ENCODE peak calls at places on chromosome 4, in four cellular contexts. One of them, this sample, is unnamed.

GRCh38 chr4:185229021-185229818 is 19.8 kb downstream of the SNX25 start:
- DNase-seq in brain microvascular endothelial cell: no peak
- DNase-seq in A549: no peak
- DNase-seq in PC-3: no peak
- DNase-seq in this sample: no peak

GRCh38 chr4:75248770-75249467 is 265.3 kb downstream of the RCHY1 start:
- DNase-seq in brain microvascular endothelial cell: peak
- DNase-seq in A549: no peak
- DNase-seq in PC-3: peak
- DNase-seq in this sample: no peak

GRCh38 chr4:87024181-87024580 is 89.4 kb downstream of the AFF1 start:
- DNase-seq in brain microvascular endothelial cell: no peak
- DNase-seq in A549: no peak
- DNase-seq in PC-3: no peak
- DNase-seq in this sample: no peak

GRCh38 chr4:137635596-137635995 is 103.3 kb upstream of the PCDH18 start:
- DNase-seq in brain microvascular endothelial cell: no peak
- DNase-seq in A549: no peak
- DNase-seq in PC-3: no peak
- DNase-seq in this sample: no peak

GRCh38 chr4:52052475-52052780 is 1.3 kb downstream of the SPATA18 start:
- DNase-seq in brain microvascular endothelial cell: no peak
- DNase-seq in A549: no peak
- DNase-seq in PC-3: no peak
- DNase-seq in this sample: no peak

GRCh38 chr4:46931981-46932380 is 22.9 kb upstream of the COX7B2 start:
- DNase-seq in brain microvascular endothelial cell: peak
- DNase-seq in A549: peak
- DNase-seq in PC-3: peak
- DNase-seq in this sample: no peak

GRCh38 chr4:19455850-19456602 is 795.7 kb upstream of the SLIT2 start:
- DNase-seq in brain microvascular endothelial cell: no peak
- DNase-seq in A549: no peak
- DNase-seq in PC-3: peak
- DNase-seq in this sample: no peak

GRCh38 chr4:962231-963208 is 10.8 kb downstream of the DGKQ start:
- DNase-seq in brain microvascular endothelial cell: no peak
- DNase-seq in A549: no peak
- DNase-seq in PC-3: no peak
- DNase-seq in this sample: no peak

GRCh38 chr4:155679343-155679742 is 12.7 kb downstream of the GUCY1A1 start:
- DNase-seq in brain microvascular endothelial cell: peak
- DNase-seq in A549: no peak
- DNase-seq in PC-3: peak
- DNase-seq in this sample: no peak

GRCh38 chr4:82099863-82100579 is 273.8 kb downstream of the HNRNPD start:
- DNase-seq in brain microvascular endothelial cell: no peak
- DNase-seq in A549: no peak
- DNase-seq in PC-3: no peak
- DNase-seq in this sample: no peak

GRCh38 chr4:95508421-95508820 is 40.4 kb downstream of the UNC5C start:
- DNase-seq in brain microvascular endothelial cell: no peak
- DNase-seq in A549: no peak
- DNase-seq in PC-3: peak
- DNase-seq in this sample: no peak

GRCh38 chr4:164718817-164719216 is 35.1 kb upstream of the SMIM31 start:
- DNase-seq in brain microvascular endothelial cell: no peak
- DNase-seq in A549: no peak
- DNase-seq in PC-3: no peak
- DNase-seq in this sample: no peak

GRCh38 chr4:53205970-53206369 is 159.9 kb downstream of the SCFD2 start:
- DNase-seq in brain microvascular endothelial cell: no peak
- DNase-seq in A549: no peak
- DNase-seq in PC-3: peak
- DNase-seq in this sample: no peak

GRCh38 chr4:15612136-15612535 is 43.0 kb downstream of the FBXL5 start:
- DNase-seq in brain microvascular endothelial cell: no peak
- DNase-seq in A549: no peak
- DNase-seq in PC-3: no peak
- DNase-seq in this sample: no peak

GRCh38 chr4:73723945-73724344 is 16.4 kb upstream of the CXCL8 start:
- DNase-seq in brain microvascular endothelial cell: no peak
- DNase-seq in A549: no peak
- DNase-seq in PC-3: no peak
- DNase-seq in this sample: no peak

GRCh38 chr4:41339812-41340809 is 83.4 kb downstream of the UCHL1 start:
- DNase-seq in brain microvascular endothelial cell: no peak
- DNase-seq in A549: peak
- DNase-seq in PC-3: peak
- DNase-seq in this sample: peak

GRCh38 chr4:48269861-48270515 is 350 bp upstream of the TEC start:
- DNase-seq in brain microvascular endothelial cell: peak
- DNase-seq in A549: peak
- DNase-seq in PC-3: peak
- DNase-seq in this sample: peak
- TF ChIP-seq CTCF in brain microvascular endothelial cell: peak
- TF ChIP-seq CTCF in A549: no peak
- TF ChIP-seq CTCF in PC-3: no peak
- TF ChIP-seq CTCF in this sample: peak

GRCh38 chr4:2630556-2631273 is 94.3 kb downstream of the FAM193A start:
- DNase-seq in brain microvascular endothelial cell: no peak
- DNase-seq in A549: no peak
- DNase-seq in PC-3: no peak
- DNase-seq in this sample: no peak
- TF ChIP-seq CTCF in brain microvascular endothelial cell: no peak
- TF ChIP-seq CTCF in A549: no peak
- TF ChIP-seq CTCF in PC-3: no peak
- TF ChIP-seq CTCF in this sample: no peak

DNA sequence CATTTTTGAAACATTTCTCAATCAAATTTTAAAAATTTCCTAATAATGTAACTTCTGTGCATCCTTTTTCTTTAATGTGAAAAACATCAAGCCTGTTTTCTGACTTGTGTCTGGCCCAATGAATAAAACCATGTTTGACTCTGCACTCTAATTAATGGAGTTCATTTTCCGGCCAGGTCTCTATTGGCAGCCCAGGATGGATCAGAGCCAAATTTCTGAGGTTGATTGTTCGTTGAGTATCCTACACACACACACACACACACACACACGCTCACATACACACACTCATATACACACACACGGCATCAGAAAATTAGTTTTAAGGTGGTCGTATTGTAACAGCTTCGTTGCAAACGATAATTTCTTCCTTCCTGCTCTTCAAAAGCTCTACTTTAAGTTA is 28.9 kb upstream of the TLL1 start:
- DNase-seq in brain microvascular endothelial cell: no peak
- DNase-seq in A549: no peak
- DNase-seq in PC-3: no peak
- DNase-seq in this sample: no peak
- TF ChIP-seq CTCF in brain microvascular endothelial cell: no peak
- TF ChIP-seq CTCF in A549: no peak
- TF ChIP-seq CTCF in PC-3: no peak
- TF ChIP-seq CTCF in this sample: no peak

GRCh38 chr4:6401797-6402196 is 70.6 kb downstream of the PPP2R2C start:
- DNase-seq in brain microvascular endothelial cell: no peak
- DNase-seq in A549: no peak
- DNase-seq in PC-3: no peak
- DNase-seq in this sample: no peak

GRCh38 chr4:6404611-6405416 is 67.6 kb downstream of the PPP2R2C start:
- DNase-seq in brain microvascular endothelial cell: no peak
- DNase-seq in A549: no peak
- DNase-seq in PC-3: no peak
- DNase-seq in this sample: no peak

GRCh38 chr4:6405417-6405747 is 67.0 kb downstream of the PPP2R2C start:
- DNase-seq in brain microvascular endothelial cell: no peak
- DNase-seq in A549: no peak
- DNase-seq in PC-3: no peak
- DNase-seq in this sample: no peak

GRCh38 chr4:6403400-6403685 is 69.1 kb downstream of the PPP2R2C start:
- DNase-seq in brain microvascular endothelial cell: no peak
- DNase-seq in A549: no peak
- DNase-seq in PC-3: no peak
- DNase-seq in this sample: no peak

GRCh38 chr4:6402566-6403399 is 69.6 kb downstream of the PPP2R2C start:
- DNase-seq in brain microvascular endothelial cell: no peak
- DNase-seq in A549: no peak
- DNase-seq in PC-3: no peak
- DNase-seq in this sample: no peak
- TF ChIP-seq CTCF in brain microvascular endothelial cell: no peak
- TF ChIP-seq CTCF in A549: no peak
- TF ChIP-seq CTCF in PC-3: no peak
- TF ChIP-seq CTCF in this sample: no peak

GRCh38 chr4:159460408-159460807 is 357.5 kb downstream of the RAPGEF2 start:
- DNase-seq in brain microvascular endothelial cell: no peak
- DNase-seq in A549: no peak
- DNase-seq in PC-3: no peak
- DNase-seq in this sample: no peak

GRCh38 chr4:159451006-159451405 is 348.1 kb downstream of the RAPGEF2 start:
- DNase-seq in brain microvascular endothelial cell: no peak
- DNase-seq in A549: no peak
- DNase-seq in PC-3: peak
- DNase-seq in this sample: no peak

DNA sequence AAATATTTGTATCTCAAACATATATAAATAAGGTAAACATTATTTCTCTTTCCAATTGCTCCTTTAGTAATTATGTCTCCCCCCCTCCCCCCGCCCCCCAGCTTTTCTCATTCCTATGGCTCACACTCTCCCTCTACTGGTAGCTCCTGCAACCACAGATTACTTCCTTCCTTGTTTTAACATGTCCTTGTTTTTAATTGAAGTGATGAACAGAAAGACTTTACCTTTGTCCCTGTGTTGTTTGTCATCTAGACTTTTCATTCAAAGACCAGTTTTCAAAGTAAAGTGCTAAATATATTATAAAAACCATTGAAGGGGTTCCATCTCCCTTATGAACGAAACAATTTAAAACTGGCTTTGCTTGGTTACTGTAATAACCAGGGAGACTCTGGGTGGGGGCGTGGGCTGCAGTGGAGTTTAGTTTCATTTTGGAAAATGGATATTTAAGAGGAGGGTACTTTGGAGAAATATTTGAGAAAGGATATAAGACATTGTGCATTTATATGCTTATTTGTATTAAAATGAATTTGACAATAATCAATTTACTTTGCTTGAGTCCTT is 352.9 kb downstream of the RAPGEF2 start:
- DNase-seq in brain microvascular endothelial cell: peak
- DNase-seq in A549: peak
- DNase-seq in PC-3: peak
- DNase-seq in this sample: peak
- TF ChIP-seq CTCF in brain microvascular endothelial cell: peak
- TF ChIP-seq CTCF in A549: peak
- TF ChIP-seq CTCF in PC-3: peak
- TF ChIP-seq CTCF in this sample: peak

GRCh38 chr4:182475539-182475938 is 232.3 kb downstream of the TENM3 start:
- DNase-seq in brain microvascular endothelial cell: no peak
- DNase-seq in A549: no peak
- DNase-seq in PC-3: no peak
- DNase-seq in this sample: no peak

GRCh38 chr4:182483685-182484084 is 240.5 kb downstream of the TENM3 start:
- DNase-seq in brain microvascular endothelial cell: no peak
- DNase-seq in A549: no peak
- DNase-seq in PC-3: no peak
- DNase-seq in this sample: no peak

GRCh38 chr4:182478475-182478874 is 235.3 kb downstream of the TENM3 start:
- DNase-seq in brain microvascular endothelial cell: peak
- DNase-seq in A549: peak
- DNase-seq in PC-3: peak
- DNase-seq in this sample: no peak
- TF ChIP-seq CTCF in brain microvascular endothelial cell: peak
- TF ChIP-seq CTCF in A549: peak
- TF ChIP-seq CTCF in PC-3: peak
- TF ChIP-seq CTCF in this sample: peak

GRCh38 chr4:153337686-153338085 is 6.8 kb upstream of the MND1 start:
- DNase-seq in brain microvascular endothelial cell: no peak
- DNase-seq in A549: no peak
- DNase-seq in PC-3: no peak
- DNase-seq in this sample: no peak

GRCh38 chr4:153345011-153345981 is 808 bp downstream of the MND1 start:
- DNase-seq in brain microvascular endothelial cell: peak
- DNase-seq in A549: peak
- DNase-seq in PC-3: peak
- DNase-seq in this sample: peak

GRCh38 chr4:153342751-153343552 is 1.5 kb upstream of the MND1 start:
- DNase-seq in brain microvascular endothelial cell: no peak
- DNase-seq in A549: no peak
- DNase-seq in PC-3: no peak
- DNase-seq in this sample: no peak

GRCh38 chr4:153344131-153345010 is at the start of gene MND1:
- DNase-seq in brain microvascular endothelial cell: peak
- DNase-seq in A549: peak
- DNase-seq in PC-3: peak
- DNase-seq in this sample: peak

GRCh38 chr4:153341575-153342090 is 2.9 kb upstream of the MND1 start:
- DNase-seq in brain microvascular endothelial cell: peak
- DNase-seq in A549: peak
- DNase-seq in PC-3: peak
- DNase-seq in this sample: no peak
- TF ChIP-seq CTCF in brain microvascular endothelial cell: no peak
- TF ChIP-seq CTCF in A549: no peak
- TF ChIP-seq CTCF in PC-3: no peak
- TF ChIP-seq CTCF in this sample: no peak